ENCODE peak calls at places on chromosome 14, in four cellular contexts. D is psoas muscle, B is trophoblast cell, V is OCI-LY7. F is an unnamed sample. For H3K4me1, the result is how much of the 10 kb centered on the place peaks cover.

GRCh38 chr14:96198430-96199133 is 6.1 kb upstream of the BDKRB2 start:
- DNase-seq in D (no peak), B (no peak), V (no peak), F (no peak)

GRCh38 chr14:106347890-106348755 is 821.7 kb downstream of the TMEM121 start:
- DNase-seq in D (no peak), B (no peak), V (no peak), F (peak)

GRCh38 chr14:105315211-105315721 is 718 bp downstream of the PACS2 start:
- DNase-seq in D (peak), B (peak), V (peak), F (peak)

GRCh38 chr14:36553650-36554260 is 28.7 kb downstream of the NKX2-8 start:
- DNase-seq in D (no peak), B (peak), V (peak), F (no peak)

GRCh38 chr14:99688629-99689028 is 4.5 kb downstream of the CYP46A1 start:
- DNase-seq in D (no peak), B (no peak), V (no peak), F (peak)

GRCh38 chr14:76958975-76959710 is 69.4 kb downstream of the IRF2BPL start:
- DNase-seq in D (no peak), B (peak), V (no peak), F (peak)

GRCh38 chr14:38073641-38074040 is 134.1 kb upstream of the SSTR1 start:
- DNase-seq in D (no peak), B (no peak), V (no peak), F (no peak)

GRCh38 chr14:43449291-43449690 is 1057.8 kb downstream of the FSCB start:
- DNase-seq in D (no peak), B (peak), V (no peak), F (no peak)

GRCh38 chr14:56359245-56359644 is 220.4 kb upstream of the TMEM260 start:
- DNase-seq in D (no peak), B (no peak), V (no peak), F (no peak)

GRCh38 chr14:104822821-104823615 is 22.1 kb downstream of the ZBTB42 start:
- DNase-seq in D (no peak), B (no peak), V (no peak), F (no peak)

GRCh38 chr14:94052662-94053061 is 26.5 kb downstream of the OTUB2 start:
- DNase-seq in D (no peak), B (no peak), V (no peak), F (peak)

GRCh38 chr14:76696361-76696760 is 64.9 kb upstream of the VASH1 start:
- DNase-seq in D (no peak), B (peak), V (no peak), F (no peak)

GRCh38 chr14:53955671-53956426 is 776 bp downstream of the BMP4 start:
- DNase-seq in D (peak), B (no peak), V (no peak), F (peak)

GRCh38 chr14:93137864-93138263 is 22.1 kb upstream of the ITPK1 start:
- DNase-seq in D (peak), B (no peak), V (peak), F (no peak)

GRCh38 chr14:23481362-23481970 is 12.0 kb downstream of the NGDN start:
- DNase-seq in D (no peak), B (peak), V (no peak), F (no peak)

GRCh38 chr14:39175445-39176262 is 600 bp downstream of the PNN start:
- DNase-seq in D (no peak), B (peak), V (peak), F (no peak)

GRCh38 chr14:35117112-35117511 is 4.7 kb downstream of the PPP2R3C start:
- DNase-seq in D (no peak), B (no peak), V (no peak), F (no peak)

GRCh38 chr14:94385553-94386057 is 2.8 kb downstream of the SERPINA1 start:
- DNase-seq in D (no peak), B (no peak), V (no peak), F (no peak)

GRCh38 chr14:105439710-105440553 is 20.3 kb downstream of the MTA1 start:
- DNase-seq in D (peak), B (no peak), V (no peak), F (no peak)

GRCh38 chr14:51657762-51658161 is 6.1 kb downstream of the FRMD6 start:
- DNase-seq in D (no peak), B (no peak), V (no peak), F (no peak)

GRCh38 chr14:96625436-96625945 is 123.3 kb downstream of the PAPOLA start:
- DNase-seq in D (peak), B (no peak), V (no peak), F (no peak)

GRCh38 chr14:67517083-67517482 is 16.0 kb upstream of the PLEKHH1 start:
- DNase-seq in D (no peak), B (no peak), V (no peak), F (no peak)

GRCh38 chr14:69880851-69881250 is 1.6 kb downstream of the SMOC1 start:
- DNase-seq in D (no peak), B (no peak), V (no peak), F (no peak)

GRCh38 chr14:86333506-86333905 is 803.6 kb downstream of the FLRT2 start:
- DNase-seq in D (no peak), B (no peak), V (no peak), F (no peak)

GRCh38 chr14:44962573-44963528 is 861 bp downstream of the TOGARAM1 start:
- DNase-seq in D (peak), B (peak), V (peak), F (peak)

GRCh38 chr14:75976838-75977237 is 5.0 kb downstream of the TGFB3 start:
- DNase-seq in D (no peak), B (no peak), V (no peak), F (no peak)

DNA sequence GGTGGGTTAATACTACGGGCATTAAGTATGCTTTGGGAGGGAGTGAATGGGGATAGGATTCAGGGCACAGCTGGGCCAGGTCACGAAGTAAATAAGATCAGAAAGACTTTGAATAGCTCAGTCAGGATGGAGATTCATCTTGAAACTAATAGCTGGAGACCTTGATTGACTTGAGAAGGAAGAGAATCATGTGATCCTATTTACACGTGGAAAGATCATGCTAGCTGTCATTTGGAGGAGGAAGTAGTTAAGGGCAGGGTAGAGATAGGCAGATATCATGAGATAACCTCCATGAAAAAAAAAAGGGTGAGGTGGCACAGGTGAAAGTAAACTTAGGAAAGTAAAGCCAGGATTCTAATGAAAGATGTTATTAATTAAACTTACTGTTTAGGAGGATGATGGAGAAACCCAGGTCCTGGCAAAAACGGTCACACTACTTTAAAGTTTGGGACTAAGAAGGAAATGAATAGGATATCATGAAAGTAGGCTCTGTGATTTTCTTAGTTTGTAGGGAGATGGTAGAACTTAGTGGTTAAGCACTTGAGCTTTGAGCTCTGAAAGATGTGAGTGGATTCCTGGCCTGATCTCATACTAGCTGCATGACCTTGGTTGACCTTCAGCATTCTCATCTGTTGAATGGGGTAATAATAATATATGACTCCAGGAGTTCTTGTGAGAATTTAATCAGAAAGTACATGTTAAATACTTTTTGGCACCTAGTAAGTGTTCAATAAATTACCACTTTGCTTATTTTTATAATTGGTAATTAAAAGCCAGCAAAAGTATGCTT is 439.0 kb downstream of the NRXN3 start:
- DNase-seq in D (no peak), B (no peak), V (no peak), F (no peak)
- H3K4me1 ChIP-seq in D (under half), B (under half), V (under half), F (under half)

GRCh38 chr14:101189962-101190560 is 286.5 kb upstream of the RTL1 start:
- DNase-seq in D (no peak), B (no peak), V (no peak), F (peak)
- H3K4me1 ChIP-seq in D (under half), B (under half), V (under half), F (under half)

DNA sequence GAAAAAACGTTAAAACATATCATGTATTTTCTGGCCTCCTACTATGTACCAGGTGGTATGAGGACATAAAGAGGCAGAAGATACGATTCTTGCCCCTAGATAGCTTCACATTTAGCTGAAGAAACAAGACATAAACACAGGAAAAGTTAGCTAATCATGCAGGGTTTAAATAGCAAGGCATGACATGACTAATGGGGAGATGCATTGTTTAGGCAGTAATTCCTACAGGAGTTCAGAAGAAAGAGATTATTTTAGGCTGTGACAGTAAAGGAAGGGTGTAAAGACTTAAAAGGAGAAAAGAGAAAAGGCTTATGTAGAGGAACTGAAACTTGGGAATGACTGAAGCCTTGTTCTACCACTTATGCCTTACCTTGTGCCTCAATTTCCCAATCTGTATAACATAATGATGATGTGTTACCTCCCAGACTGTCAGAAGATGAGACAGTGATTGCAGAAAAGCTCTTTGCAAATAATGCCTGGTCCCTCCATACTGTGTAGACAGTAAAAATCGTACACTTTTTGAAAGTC is 44.4 kb downstream of the PRKCH start:
- DNase-seq in D (no peak), B (peak), V (no peak), F (no peak)
- H3K4me1 ChIP-seq in D (under half), B (under half), V (under half), F (under half)

GRCh38 chr14:68779761-68780323 is 13.0 kb downstream of the ZFP36L1 start:
- DNase-seq in D (peak), B (peak), V (no peak), F (peak)
- H3K4me1 ChIP-seq in D (under half), B (under half), V (under half), F (under half)

GRCh38 chr14:61470954-61471279 is 149.5 kb downstream of the PRKCH start:
- DNase-seq in D (no peak), B (no peak), V (no peak), F (no peak)
- H3K4me1 ChIP-seq in D (under half), B (half or more), V (half or more), F (half or more)

GRCh38 chr14:91374897-91375747 is 42.5 kb downstream of the CCDC88C start:
- DNase-seq in D (no peak), B (no peak), V (peak), F (no peak)

GRCh38 chr14:91376547-91377477 is 40.8 kb downstream of the CCDC88C start:
- DNase-seq in D (no peak), B (no peak), V (peak), F (no peak)

GRCh38 chr14:91374287-91374880 is 43.2 kb downstream of the CCDC88C start:
- DNase-seq in D (no peak), B (no peak), V (peak), F (no peak)

GRCh38 chr14:91377700-91378652 is 39.6 kb downstream of the CCDC88C start:
- DNase-seq in D (peak), B (no peak), V (peak), F (no peak)

GRCh38 chr14:91375748-91376452 is 41.7 kb downstream of the CCDC88C start:
- DNase-seq in D (no peak), B (no peak), V (peak), F (no peak)
- H3K4me1 ChIP-seq in D (under half), B (under half), V (half or more), F (half or more)

DNA sequence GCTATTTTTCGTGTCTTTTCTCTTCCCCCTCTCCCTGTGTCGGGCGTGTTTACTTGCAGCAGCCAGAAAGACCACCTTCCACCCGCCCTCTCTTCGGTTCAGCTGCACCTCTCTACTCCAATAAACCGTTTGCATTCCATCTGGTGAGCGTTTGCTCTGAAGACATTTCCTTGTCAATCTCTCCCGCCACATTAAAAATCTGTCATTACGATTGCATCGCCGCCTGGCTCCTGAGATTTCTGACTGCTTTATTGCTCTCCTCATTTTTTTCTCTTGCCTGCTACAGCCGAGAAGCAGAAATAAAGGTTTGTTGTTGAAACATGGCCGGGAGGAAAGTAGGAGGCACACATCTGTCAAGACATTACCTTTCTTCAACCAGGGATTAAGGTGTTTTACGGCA is 1109.2 kb downstream of the BCL11B start:
- DNase-seq in D (no peak), B (no peak), V (no peak), F (no peak)
- H3K4me1 ChIP-seq in D (under half), B (under half), V (under half), F (under half)